ENCODE peak calls at places on chromosomes 2 and 18, in six cellular contexts. E is BE2C, O is ovary, P is spleen, B is endodermal cell, Y is B cell. K is an unnamed sample.

GRCh38 chr18:55500316-55501086 is 87.5 kb downstream of the TCF4 start:
- DNase-seq in E (no peak), O (no peak), P (no peak), B (no peak), Y (no peak), K (no peak)

GRCh38 chr18:48022531-48023330 is 92.3 kb upstream of the SMAD2 start:
- DNase-seq in E (peak), O (no peak), P (no peak), B (peak), Y (peak), K (peak)

GRCh38 chr2:149885468-149885867 is 297.9 kb upstream of the MMADHC start:
- DNase-seq in E (no peak), O (no peak), P (no peak), B (no peak), Y (no peak), K (no peak)

GRCh38 chr2:227454323-227454860 is 17.6 kb upstream of the AGFG1 start:
- DNase-seq in E (no peak), O (no peak), P (no peak), B (no peak), Y (no peak), K (no peak)

GRCh38 chr2:172655838-172656573 is 79.6 kb upstream of the RAPGEF4 start:
- DNase-seq in E (no peak), O (no peak), P (no peak), B (no peak), Y (no peak), K (no peak)

GRCh38 chr2:428591-428990 is 140.7 kb upstream of the ALKAL2 start:
- DNase-seq in E (no peak), O (no peak), P (peak), B (no peak), Y (no peak), K (no peak)

GRCh38 chr2:74876081-74876886 is 42.4 kb downstream of the HK2 start:
- DNase-seq in E (no peak), O (peak), P (no peak), B (peak), Y (peak), K (no peak)

GRCh38 chr2:235533616-235534385 is 40.0 kb downstream of the AGAP1 start:
- DNase-seq in E (peak), O (no peak), P (peak), B (no peak), Y (no peak), K (no peak)

GRCh38 chr2:127675335-127676261 is at the start of gene LIMS2:
- DNase-seq in E (no peak), O (no peak), P (peak), B (peak), Y (no peak), K (peak)

GRCh38 chr2:181805228-181806038 is 86.1 kb upstream of the ITPRID2 start:
- DNase-seq in E (no peak), O (no peak), P (no peak), B (no peak), Y (no peak), K (no peak)

GRCh38 chr2:109210431-109211200 is 81.6 kb downstream of the SH3RF3 start:
- DNase-seq in E (no peak), O (no peak), P (no peak), B (peak), Y (peak), K (no peak)

GRCh38 chr2:229731363-229731762 is 17.0 kb upstream of the DNER start:
- DNase-seq in E (no peak), O (no peak), P (no peak), B (no peak), Y (no peak), K (no peak)

GRCh38 chr2:229732897-229733296 is 18.5 kb upstream of the DNER start:
- DNase-seq in E (no peak), O (no peak), P (no peak), B (no peak), Y (no peak), K (no peak)

GRCh38 chr2:229731916-229732315 is 17.6 kb upstream of the DNER start:
- DNase-seq in E (peak), O (no peak), P (no peak), B (no peak), Y (no peak), K (no peak)

GRCh38 chr2:229734410-229734809 is 20.1 kb upstream of the DNER start:
- DNase-seq in E (no peak), O (no peak), P (no peak), B (no peak), Y (no peak), K (no peak)

DNA sequence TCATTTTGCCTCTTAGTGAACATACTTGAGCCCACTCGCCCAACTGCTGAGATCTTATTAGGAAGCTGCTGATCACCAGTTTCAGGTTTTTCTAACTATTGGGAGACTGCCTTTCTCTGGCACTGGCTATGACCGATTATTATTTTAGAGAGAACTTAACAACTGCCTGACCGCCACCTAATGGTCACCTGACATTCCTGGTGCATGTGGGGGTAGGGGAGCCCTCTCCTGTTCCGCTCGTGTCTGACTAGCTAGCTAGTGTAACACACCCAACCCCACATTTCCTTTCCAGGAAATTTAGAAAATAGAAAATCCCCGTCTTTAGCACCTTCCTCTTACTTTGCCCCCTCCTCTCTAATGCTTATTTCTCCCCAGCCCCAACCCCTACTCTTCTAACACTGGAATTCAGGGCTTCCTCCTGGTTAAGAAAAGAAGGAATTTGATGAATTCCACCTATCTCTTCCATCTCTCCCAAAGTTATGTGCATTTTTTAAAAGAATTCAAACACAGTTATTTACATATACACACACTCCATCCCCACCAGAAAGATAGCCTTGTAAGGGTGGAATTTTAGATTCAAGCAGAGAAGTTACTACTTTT is 19.4 kb upstream of the DNER start:
- DNase-seq in E (no peak), O (no peak), P (no peak), B (peak), Y (no peak), K (no peak)
- TF ChIP-seq CTCF in E (no peak), O (no peak), P (no peak), B (no peak), Y (no peak), K (no peak)

GRCh38 chr2:205130111-205130829 is 552.0 kb upstream of the NRP2 start:
- DNase-seq in E (no peak), O (no peak), P (no peak), B (no peak), Y (no peak), K (no peak)
- TF ChIP-seq CTCF in E (peak), O (no peak), P (no peak), B (no peak), Y (no peak), K (no peak)

DNA sequence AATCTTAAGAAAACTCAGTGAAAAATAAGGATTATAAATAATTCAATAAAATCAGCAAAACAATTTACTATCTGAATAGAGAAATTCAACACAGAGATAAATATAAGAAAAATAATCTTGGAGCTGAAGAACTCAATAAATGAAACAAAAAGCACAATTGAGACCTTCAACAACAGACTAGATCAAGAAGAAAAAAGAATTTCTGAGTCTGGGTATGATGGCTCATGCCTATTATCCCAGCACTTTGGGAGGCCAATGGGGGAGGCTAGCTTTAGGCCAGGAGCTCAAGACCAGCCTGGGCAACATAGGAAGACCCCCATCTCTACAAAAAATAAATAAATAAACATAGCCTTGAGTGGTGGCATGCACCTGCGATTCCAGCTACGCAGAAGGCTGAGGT is 1295.7 kb upstream of the NRXN1 start:
- DNase-seq in E (no peak), O (no peak), P (no peak), B (no peak), Y (no peak), K (no peak)
- TF ChIP-seq CTCF in E (no peak), O (no peak), P (no peak), B (no peak), Y (no peak), K (no peak)

GRCh38 chr2:168118733-168119518 is 128.5 kb downstream of the STK39 start:
- DNase-seq in E (peak), O (no peak), P (no peak), B (peak), Y (peak), K (peak)

GRCh38 chr2:168114021-168114420 is 133.4 kb downstream of the STK39 start:
- DNase-seq in E (no peak), O (no peak), P (no peak), B (no peak), Y (no peak), K (no peak)

GRCh38 chr2:168114619-168115018 is 132.8 kb downstream of the STK39 start:
- DNase-seq in E (peak), O (no peak), P (no peak), B (no peak), Y (no peak), K (no peak)

GRCh38 chr2:168119519-168120141 is 127.8 kb downstream of the STK39 start:
- DNase-seq in E (peak), O (no peak), P (no peak), B (peak), Y (peak), K (no peak)

DNA sequence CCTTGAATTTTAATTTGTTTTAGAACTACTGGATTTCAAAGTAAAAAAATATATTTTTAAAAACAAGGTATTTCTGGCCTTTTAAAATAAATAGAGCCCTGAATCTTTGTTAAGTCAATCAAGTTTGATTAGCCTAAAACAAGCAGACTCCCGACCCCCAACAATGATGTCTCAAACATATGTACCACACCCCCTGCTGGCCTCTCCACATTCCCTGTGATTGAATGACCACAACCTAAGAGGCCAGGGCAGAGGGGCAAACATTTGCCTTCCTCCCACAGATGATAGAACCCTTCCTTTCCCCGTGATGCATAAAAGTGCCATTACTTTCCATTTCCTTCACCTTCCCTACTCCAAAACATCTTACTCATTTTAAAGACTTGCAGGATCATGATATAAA is 130.9 kb downstream of the STK39 start:
- DNase-seq in E (peak), O (no peak), P (no peak), B (peak), Y (no peak), K (no peak)
- TF ChIP-seq CTCF in E (peak), O (no peak), P (no peak), B (peak), Y (no peak), K (no peak)

DNA sequence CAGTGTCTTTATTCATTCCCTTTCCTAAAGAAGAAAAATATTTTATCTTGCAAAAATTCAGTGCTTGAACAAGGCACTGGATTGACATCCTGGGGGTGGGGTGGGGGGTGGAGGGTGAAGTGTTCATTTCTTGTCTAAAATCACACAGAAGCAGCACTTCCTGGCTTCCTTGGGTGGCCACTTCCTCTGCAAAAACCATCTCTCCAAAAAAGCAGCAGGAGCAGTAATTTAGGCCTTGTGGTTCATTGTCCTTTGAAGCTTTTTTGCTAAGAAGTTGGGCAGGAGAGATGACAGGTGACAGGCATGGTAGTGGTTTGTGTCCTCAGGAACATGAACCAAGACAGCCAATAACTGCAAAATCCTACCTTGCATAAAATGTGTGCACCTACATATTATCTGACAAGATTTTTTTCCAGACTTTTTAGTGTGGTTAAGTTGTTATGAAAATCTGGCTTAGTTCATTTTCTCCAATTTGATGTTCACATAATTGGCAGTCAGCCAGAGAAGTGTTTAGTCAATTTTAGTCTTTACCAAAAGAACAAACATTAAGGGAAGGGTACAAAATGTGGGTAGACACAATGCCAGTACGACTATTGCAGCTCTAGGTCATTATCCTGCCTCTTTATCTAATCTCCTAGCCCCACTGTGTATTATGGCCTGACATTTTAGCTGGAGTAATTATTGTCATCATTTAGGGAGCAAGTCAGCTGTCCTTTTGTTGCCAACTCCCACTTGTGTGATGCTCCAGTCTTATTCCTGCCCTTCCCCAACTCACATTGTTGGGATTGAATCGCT is 177.1 kb downstream of the MYO3B start:
- DNase-seq in E (no peak), O (no peak), P (no peak), B (no peak), Y (no peak), K (no peak)
- TF ChIP-seq CTCF in E (no peak), O (no peak), P (no peak), B (no peak), Y (no peak), K (no peak)